ENCODE peak calls at places on chromosome 19, in five cellular contexts. Q, D, I, W and C are unnamed samples.

GRCh38 chr19:39532233-39533002 is at the start of gene EID2B:
- DNase-seq in Q (peak), D (peak), I (peak), W (peak), C (peak)

GRCh38 chr19:10888421-10888866 is 17.1 kb downstream of the CARM1 start:
- DNase-seq in I (peak), D (peak), Q (no peak), W (peak), C (no peak)

GRCh38 chr19:55133639-55134444 is 15.2 kb downstream of the TNNT1 start:
- DNase-seq in Q (no peak), W (no peak), D (no peak), I (no peak), C (no peak)

GRCh38 chr19:10625003-10625761 is at the start of gene SLC44A2:
- DNase-seq in D (peak), W (peak), I (no peak), Q (peak), C (peak)

GRCh38 chr19:10987621-10988297 is 26.9 kb downstream of the SMARCA4 start:
- DNase-seq in W (no peak), Q (no peak), I (no peak), D (no peak), C (no peak)

GRCh38 chr19:29687897-29688728 is 22.9 kb downstream of the PLEKHF1 start:
- DNase-seq in Q (no peak), I (no peak), D (no peak), W (no peak), C (no peak)

GRCh38 chr19:41872775-41873647 is 4.1 kb upstream of the CD79A start:
- DNase-seq in D (peak), I (peak), Q (peak), W (peak), C (peak)

GRCh38 chr19:40285353-40286234 is 449 bp upstream of the AKT2 start:
- DNase-seq in I (peak), W (peak), D (peak), Q (peak), C (peak)

GRCh38 chr19:7342143-7342542 is 6.6 kb upstream of the ARHGEF18 start:
- DNase-seq in Q (no peak), W (no peak), I (no peak), D (no peak), C (no peak)

GRCh38 chr19:4425531-4425930 is 23.1 kb downstream of the CHAF1A start:
- DNase-seq in I (no peak), Q (no peak), D (no peak), W (no peak), C (no peak)

GRCh38 chr19:39778763-39779162 is at the start of gene LEUTX:
- DNase-seq in W (no peak), I (no peak), Q (no peak), D (no peak), C (no peak)

GRCh38 chr19:1860133-1860775 is 3.1 kb downstream of the KLF16 start:
- DNase-seq in Q (peak), D (peak), W (peak), I (peak), C (no peak)

GRCh38 chr19:55080915-55081772 is 5.5 kb downstream of the EPS8L1 start:
- DNase-seq in D (peak), Q (peak), W (peak), I (peak), C (no peak)

GRCh38 chr19:16382775-16383543 is 58.3 kb downstream of the KLF2 start:
- DNase-seq in I (peak), D (peak), Q (peak), W (peak), C (peak)

GRCh38 chr19:15199652-15200574 is 882 bp downstream of the NOTCH3 start:
- DNase-seq in W (peak), I (no peak), D (peak), Q (peak), C (no peak)

GRCh38 chr19:35000338-35000646 is 169 bp downstream of the GRAMD1A start:
- DNase-seq in D (no peak), Q (no peak), I (no peak), W (no peak), C (no peak)

GRCh38 chr19:3897936-3898335 is 17.5 kb downstream of the ATCAY start:
- DNase-seq in W (no peak), I (no peak), D (no peak), Q (no peak), C (no peak)

GRCh38 chr19:29121684-29122083 is 91.3 kb downstream of the UQCRFS1 start:
- DNase-seq in W (peak), I (no peak), D (peak), Q (no peak), C (peak)

GRCh38 chr19:49554701-49555181 is 25.6 kb downstream of the NOSIP start:
- DNase-seq in I (peak), D (no peak), W (no peak), Q (peak), C (no peak)

DNA sequence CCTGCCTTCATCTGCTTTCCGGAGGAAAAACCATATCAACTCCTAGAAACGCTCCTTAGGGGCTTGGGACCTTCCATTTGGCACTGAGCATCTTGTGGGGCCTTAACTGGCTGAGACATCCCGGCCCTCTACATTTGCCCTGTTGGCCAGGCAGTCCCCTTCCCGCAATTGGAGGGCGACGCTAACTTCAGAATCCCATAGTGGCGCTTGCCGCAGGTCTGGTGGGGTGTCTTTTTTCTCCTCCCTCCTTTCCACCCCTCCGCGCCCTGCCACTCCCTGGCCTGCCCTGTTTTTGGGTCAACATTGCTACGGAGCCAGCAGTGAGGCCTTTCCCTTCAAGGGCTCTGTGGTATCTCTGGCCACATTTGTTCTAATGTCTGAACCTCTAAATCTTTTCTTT is 13.6 kb upstream of the CRTC1 start:
- DNase-seq in D (no peak), Q (no peak), W (no peak), I (no peak), C (no peak)
- H3K27ac ChIP-seq in D (no peak), Q (no peak), W (no peak), I (no peak), C (no peak)

DNA sequence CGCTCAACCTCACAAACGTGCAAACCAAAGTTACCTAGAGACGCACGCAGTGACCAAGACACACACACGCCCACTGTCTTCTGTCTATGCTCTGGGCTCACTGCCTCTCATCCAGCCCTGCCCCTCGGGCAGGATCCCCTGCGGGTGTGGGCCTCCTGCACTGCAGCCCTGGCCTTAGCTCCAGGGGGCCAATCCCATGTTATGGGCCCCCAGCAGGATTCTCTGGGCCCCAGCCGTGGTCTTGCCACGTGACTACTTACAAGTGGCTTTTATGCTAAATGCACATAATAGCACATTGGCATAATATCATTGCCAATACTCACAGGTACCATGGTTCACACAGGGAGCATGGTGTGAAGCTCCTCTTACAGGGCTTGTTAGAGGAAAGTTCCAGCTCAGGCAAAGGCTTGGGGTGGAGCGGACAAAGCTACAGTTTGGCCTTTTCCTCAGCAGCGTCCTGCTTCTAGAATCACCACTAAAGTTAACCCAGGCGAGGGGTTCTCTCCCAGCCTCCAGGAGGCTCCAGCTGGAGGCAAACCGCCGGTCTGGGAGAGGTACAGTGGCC is 37.4 kb downstream of the CEBPA start:
- DNase-seq in Q (no peak), D (no peak), W (no peak), I (no peak), C (no peak)
- H3K27ac ChIP-seq in Q (no peak), D (no peak), W (no peak), I (no peak), C (no peak)

DNA sequence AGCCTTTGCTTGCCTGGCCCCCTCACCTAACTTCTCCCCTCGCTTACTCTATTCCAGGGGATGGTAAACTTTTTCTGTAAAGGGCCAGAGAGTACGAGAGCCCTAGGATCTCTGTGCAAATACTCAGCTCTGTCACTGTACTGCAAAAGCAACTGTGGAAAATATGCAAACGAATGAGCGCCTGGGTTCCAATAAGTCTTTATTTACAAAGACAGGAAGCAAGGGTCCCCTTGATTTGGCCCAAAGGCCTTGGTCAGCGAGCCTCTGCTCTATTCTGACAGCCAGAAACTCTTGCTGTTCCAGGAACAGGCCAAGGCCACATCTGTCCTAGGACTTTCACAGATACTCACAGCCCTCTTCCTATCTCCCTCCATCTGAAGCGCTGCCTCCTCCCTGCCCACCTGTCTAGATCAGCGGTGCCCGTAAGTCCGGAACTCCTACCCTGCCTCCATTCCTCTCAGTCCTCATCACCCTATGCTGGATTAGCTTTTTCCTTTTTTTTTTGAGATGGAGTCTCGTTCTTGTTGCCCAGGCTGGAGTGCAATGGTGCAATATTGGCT is 37.3 kb downstream of the OPA3 start:
- DNase-seq in D (no peak), Q (no peak), W (no peak), I (no peak), C (no peak)
- H3K27ac ChIP-seq in D (no peak), Q (no peak), W (no peak), I (no peak), C (no peak)

GRCh38 chr19:13033244-13033643 is 38.0 kb downstream of the NFIX start:
- DNase-seq in I (no peak), W (no peak), Q (no peak), D (no peak), C (no peak)

GRCh38 chr19:13032837-13033236 is 37.6 kb downstream of the NFIX start:
- DNase-seq in D (no peak), Q (no peak), W (no peak), I (no peak), C (no peak)

GRCh38 chr19:13029893-13030292 is 34.6 kb downstream of the NFIX start:
- DNase-seq in I (no peak), D (peak), Q (no peak), W (no peak), C (peak)

GRCh38 chr19:13033819-13034611 is 38.7 kb downstream of the NFIX start:
- DNase-seq in Q (peak), D (peak), W (peak), I (peak), C (peak)

DNA sequence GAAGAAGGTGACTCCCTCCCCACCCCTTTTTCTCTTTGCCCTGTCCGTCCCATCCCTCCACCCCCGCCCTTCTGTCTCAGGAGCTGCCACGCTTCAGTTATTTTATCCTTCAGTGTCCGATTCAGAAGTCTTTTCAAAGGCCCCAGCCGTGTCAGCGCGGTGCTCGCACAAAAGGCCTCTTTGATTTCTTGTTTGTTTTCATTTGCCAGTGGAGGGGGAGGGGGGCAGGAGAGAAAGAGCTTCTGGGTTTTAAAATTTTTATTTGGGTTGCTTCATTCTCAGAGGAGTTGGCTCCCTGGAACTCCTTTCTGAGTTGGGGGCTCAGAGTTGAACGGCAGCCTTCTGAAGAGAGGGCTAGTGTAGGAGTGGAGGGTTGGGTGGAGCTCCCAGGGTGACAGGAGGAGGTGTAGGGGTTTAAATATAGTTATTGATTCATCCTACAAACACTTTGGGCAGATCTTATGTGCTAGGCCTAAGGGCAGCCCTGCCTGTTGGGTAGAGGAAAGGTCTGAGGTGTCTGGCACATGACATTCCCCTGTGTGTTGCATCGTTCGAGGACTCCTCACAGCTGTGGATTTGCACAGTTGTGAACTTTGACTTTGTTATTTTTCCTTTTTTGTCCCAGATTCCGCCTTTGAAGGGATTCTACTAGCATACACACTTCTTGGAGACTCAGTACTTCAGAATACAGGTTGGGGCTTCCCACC is 36.8 kb downstream of the NFIX start:
- DNase-seq in D (no peak), W (no peak), I (no peak), Q (no peak), C (no peak)
- H3K27ac ChIP-seq in D (no peak), W (no peak), I (peak), Q (no peak), C (peak)

DNA sequence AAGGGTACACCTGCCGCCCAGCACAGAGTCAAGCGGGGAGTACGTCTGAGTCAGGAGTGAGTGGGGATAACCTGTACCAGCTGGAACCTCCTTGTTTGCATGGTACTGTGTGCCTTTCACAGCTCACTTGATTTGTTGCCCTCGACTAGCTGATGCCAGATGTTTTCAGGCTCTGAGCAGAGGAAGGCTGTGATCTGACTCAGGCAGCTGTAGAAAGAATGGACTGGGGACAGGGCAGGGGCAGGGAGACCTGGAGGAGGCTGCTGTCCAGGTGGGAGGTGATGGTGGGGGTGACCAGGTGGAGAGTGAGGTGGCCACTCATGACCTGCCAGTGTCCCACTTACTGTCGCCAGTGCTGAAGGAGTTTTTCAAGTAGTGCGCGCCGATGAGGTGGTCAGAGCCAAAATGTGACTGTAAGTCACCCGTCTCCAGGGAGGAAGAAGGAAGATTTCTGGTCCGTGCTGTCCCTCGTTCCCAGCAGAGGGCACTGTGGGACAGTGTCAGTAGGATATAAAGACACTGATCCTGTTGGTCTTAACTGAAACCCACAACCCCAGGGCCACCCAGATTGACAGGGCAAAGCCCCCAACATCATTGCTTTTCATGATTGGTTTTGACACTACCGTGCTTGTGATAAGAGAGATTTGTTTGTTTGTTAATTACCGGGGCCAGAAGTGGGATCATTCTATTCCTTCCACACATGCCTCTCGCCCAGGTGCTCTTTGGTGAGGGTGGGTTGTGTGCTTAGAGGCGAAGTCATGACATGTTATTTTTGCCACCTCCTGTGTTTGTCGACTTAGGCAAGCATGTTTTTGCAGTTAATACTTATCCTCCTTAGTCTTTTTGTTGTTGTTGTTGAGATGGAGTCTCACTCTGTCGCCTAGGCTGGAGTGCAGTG is 128.4 kb downstream of the DPF1 start:
- DNase-seq in Q (peak), I (peak), W (peak), D (peak), C (peak)
- H3K27ac ChIP-seq in Q (no peak), I (no peak), W (no peak), D (no peak), C (no peak)

GRCh38 chr19:33168528-33168927 is 25.6 kb upstream of the LRP3 start:
- DNase-seq in I (no peak), Q (no peak), D (no peak), W (no peak), C (no peak)
- H3K27ac ChIP-seq in I (no peak), Q (no peak), D (no peak), W (no peak), C (no peak)

GRCh38 chr19:48511321-48511731 is 309 bp downstream of the LMTK3 start:
- DNase-seq in D (peak), I (no peak), Q (no peak), W (no peak), C (no peak)
- H3K27ac ChIP-seq in D (no peak), I (no peak), Q (no peak), W (no peak), C (no peak)

DNA sequence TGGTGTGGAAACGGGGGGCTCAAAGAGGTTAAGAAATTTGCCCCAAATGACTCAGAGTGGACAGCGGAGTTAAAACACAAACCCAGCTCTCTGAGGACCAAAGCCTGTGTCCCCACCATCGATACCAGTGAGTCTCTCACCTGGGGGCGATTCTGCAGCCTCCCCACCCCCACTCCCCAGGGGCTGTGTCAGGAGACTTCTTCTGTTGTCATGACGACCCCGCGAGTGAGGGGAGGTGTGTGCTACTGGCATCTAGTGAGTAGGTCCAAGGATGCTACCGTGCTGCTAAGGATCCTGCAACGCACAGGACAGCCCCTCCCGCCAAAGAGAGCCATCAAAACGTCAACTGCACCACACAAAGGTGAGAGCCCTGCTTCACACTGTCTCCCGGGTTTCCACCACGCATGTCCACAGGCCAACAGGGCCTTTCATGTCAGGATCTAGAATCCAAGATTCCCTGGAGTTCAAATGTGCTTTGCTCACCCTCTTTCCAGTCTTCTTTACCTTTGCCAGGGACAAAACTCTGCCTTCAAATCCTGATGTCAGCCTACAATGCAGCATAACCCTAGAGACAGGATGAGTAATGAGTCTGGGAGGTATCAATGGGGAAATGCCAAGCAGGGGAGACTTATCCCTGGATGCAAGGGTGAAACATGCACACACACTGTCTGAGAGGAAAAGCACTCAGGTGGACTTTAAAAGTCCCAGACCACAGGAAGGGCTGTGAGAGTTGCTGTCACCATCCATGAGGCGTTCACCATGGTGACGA is 3.9 kb downstream of the RANBP3 start:
- DNase-seq in D (no peak), W (no peak), I (no peak), Q (no peak), C (no peak)
- H3K27ac ChIP-seq in D (no peak), W (no peak), I (no peak), Q (no peak), C (no peak)

DNA sequence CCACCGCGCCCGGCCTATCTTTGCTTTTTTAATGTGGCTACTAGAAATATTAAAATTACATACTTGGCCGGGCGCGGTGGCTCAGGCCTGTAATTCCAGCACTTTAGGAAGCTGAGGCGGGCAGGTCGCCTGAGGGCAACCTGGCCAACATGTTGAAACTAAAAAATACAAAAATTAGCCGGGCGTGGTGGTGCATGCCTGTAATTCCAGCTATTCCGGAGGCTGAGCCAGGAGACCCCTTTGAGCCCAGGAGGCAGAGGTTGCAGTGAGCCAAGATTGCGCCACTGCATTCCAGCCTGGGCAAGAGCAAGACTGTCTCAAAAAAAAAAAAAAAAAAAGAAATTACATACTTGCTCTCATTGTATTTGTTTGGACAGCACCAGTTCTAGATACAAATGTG is 34.8 kb upstream of the DPRX start:
- DNase-seq in I (no peak), Q (no peak), D (no peak), W (no peak), C (no peak)
- H3K27ac ChIP-seq in I (no peak), Q (no peak), D (no peak), W (no peak), C (no peak)

GRCh38 chr19:46487802-46488445 is 7.7 kb downstream of the PNMA8B start:
- DNase-seq in I (peak), Q (peak), D (peak), W (peak), C (peak)
- H3K27ac ChIP-seq in I (no peak), Q (no peak), D (no peak), W (no peak), C (peak)